ENCODE peak calls at places on chromosomes 1 and 21, in ten cellular contexts. One of them, this sample, is unnamed.

GRCh38 chr21:24076179-24076578 is 1531.1 kb downstream of the MRPL39 start:
- DNase-seq in A549: no peak
- DNase-seq in astrocyte of the spinal cord: peak; percentile 28
- DNase-seq in AG09319: no peak
- DNase-seq in omental fat pad: no peak
- DNase-seq in AG09309: no peak
- DNase-seq in CD8-positive, alpha-beta T cell: no peak
- DNase-seq in fibroblast of mammary gland: no peak
- DNase-seq in endothelial cell: no peak
- DNase-seq in kidney epithelial cell: no peak
- DNase-seq in this sample: no peak

GRCh38 chr1:207619833-207620572 is 24.9 kb upstream of the CR1L start:
- DNase-seq in A549: peak; percentile 55
- DNase-seq in astrocyte of the spinal cord: peak; percentile 34
- DNase-seq in AG09319: no peak
- DNase-seq in omental fat pad: no peak
- DNase-seq in AG09309: peak; percentile 5
- DNase-seq in CD8-positive, alpha-beta T cell: no peak
- DNase-seq in fibroblast of mammary gland: peak; percentile 56
- DNase-seq in endothelial cell: peak; percentile 24
- DNase-seq in kidney epithelial cell: no peak
- DNase-seq in this sample: peak; percentile 43

GRCh38 chr1:31855038-31855845 is 39.4 kb upstream of the SPOCD1 start:
- DNase-seq in A549: peak; percentile 38
- DNase-seq in astrocyte of the spinal cord: peak; percentile 42
- DNase-seq in AG09319: no peak
- DNase-seq in omental fat pad: no peak
- DNase-seq in AG09309: peak; percentile 10
- DNase-seq in CD8-positive, alpha-beta T cell: no peak
- DNase-seq in fibroblast of mammary gland: peak; percentile 51
- DNase-seq in endothelial cell: no peak
- DNase-seq in kidney epithelial cell: no peak
- DNase-seq in this sample: no peak

GRCh38 chr1:161816201-161816600 is 50.1 kb downstream of the ATF6 start:
- DNase-seq in A549: no peak
- DNase-seq in astrocyte of the spinal cord: peak; percentile 59
- DNase-seq in AG09319: no peak
- DNase-seq in omental fat pad: no peak
- DNase-seq in AG09309: peak; percentile 40
- DNase-seq in CD8-positive, alpha-beta T cell: no peak
- DNase-seq in fibroblast of mammary gland: peak; percentile 62
- DNase-seq in endothelial cell: no peak
- DNase-seq in kidney epithelial cell: no peak
- DNase-seq in this sample: no peak

GRCh38 chr1:85121744-85122143 is 73.4 kb upstream of the MCOLN3 start:
- DNase-seq in A549: no peak
- DNase-seq in astrocyte of the spinal cord: no peak
- DNase-seq in AG09319: no peak
- DNase-seq in omental fat pad: no peak
- DNase-seq in AG09309: no peak
- DNase-seq in CD8-positive, alpha-beta T cell: no peak
- DNase-seq in fibroblast of mammary gland: peak; percentile 1
- DNase-seq in endothelial cell: no peak
- DNase-seq in kidney epithelial cell: no peak
- DNase-seq in this sample: no peak

GRCh38 chr1:161192476-161193465 is 6.1 kb downstream of the ADAMTS4 start:
- DNase-seq in A549: peak; percentile 72
- DNase-seq in astrocyte of the spinal cord: peak; percentile 65
- DNase-seq in AG09319: peak; percentile 38
- DNase-seq in omental fat pad: no peak
- DNase-seq in AG09309: no peak
- DNase-seq in CD8-positive, alpha-beta T cell: peak; percentile 80
- DNase-seq in fibroblast of mammary gland: peak; percentile 84
- DNase-seq in endothelial cell: peak; percentile 61
- DNase-seq in kidney epithelial cell: no peak
- DNase-seq in this sample: peak; percentile 83

GRCh38 chr1:905071-905749 is 18.5 kb upstream of the SAMD11 start:
- DNase-seq in A549: no peak
- DNase-seq in astrocyte of the spinal cord: no peak
- DNase-seq in AG09319: no peak
- DNase-seq in omental fat pad: no peak
- DNase-seq in AG09309: no peak
- DNase-seq in CD8-positive, alpha-beta T cell: peak; percentile 55
- DNase-seq in fibroblast of mammary gland: no peak
- DNase-seq in endothelial cell: no peak
- DNase-seq in kidney epithelial cell: no peak
- DNase-seq in this sample: peak; percentile 71

GRCh38 chr1:98441281-98441680 is 220.2 kb upstream of the SNX7 start:
- DNase-seq in A549: no peak
- DNase-seq in astrocyte of the spinal cord: no peak
- DNase-seq in AG09319: no peak
- DNase-seq in omental fat pad: no peak
- DNase-seq in AG09309: no peak
- DNase-seq in CD8-positive, alpha-beta T cell: no peak
- DNase-seq in fibroblast of mammary gland: no peak
- DNase-seq in endothelial cell: no peak
- DNase-seq in kidney epithelial cell: no peak
- DNase-seq in this sample: no peak

GRCh38 chr1:232943679-232944252 is 6.6 kb upstream of the NTPCR start:
- DNase-seq in A549: no peak
- DNase-seq in astrocyte of the spinal cord: no peak
- DNase-seq in AG09319: peak; percentile 60
- DNase-seq in omental fat pad: no peak
- DNase-seq in AG09309: no peak
- DNase-seq in CD8-positive, alpha-beta T cell: no peak
- DNase-seq in fibroblast of mammary gland: peak; percentile 32
- DNase-seq in endothelial cell: no peak
- DNase-seq in kidney epithelial cell: no peak
- DNase-seq in this sample: no peak

GRCh38 chr1:114037952-114038867 is 58.9 kb downstream of the OLFML3 start:
- DNase-seq in A549: no peak
- DNase-seq in astrocyte of the spinal cord: no peak
- DNase-seq in AG09319: no peak
- DNase-seq in omental fat pad: no peak
- DNase-seq in AG09309: no peak
- DNase-seq in CD8-positive, alpha-beta T cell: no peak
- DNase-seq in fibroblast of mammary gland: no peak
- DNase-seq in endothelial cell: no peak
- DNase-seq in kidney epithelial cell: no peak
- DNase-seq in this sample: no peak

GRCh38 chr1:64624446-64624766 is 120.5 kb upstream of the RAVER2 start:
- DNase-seq in A549: no peak
- DNase-seq in astrocyte of the spinal cord: no peak
- DNase-seq in AG09319: peak; percentile 44
- DNase-seq in omental fat pad: no peak
- DNase-seq in AG09309: peak; percentile 17
- DNase-seq in CD8-positive, alpha-beta T cell: no peak
- DNase-seq in fibroblast of mammary gland: peak; percentile 76
- DNase-seq in endothelial cell: no peak
- DNase-seq in kidney epithelial cell: peak; percentile 50
- DNase-seq in this sample: no peak

GRCh38 chr1:223106856-223107255 is 36.2 kb downstream of the TLR5 start:
- DNase-seq in A549: no peak
- DNase-seq in astrocyte of the spinal cord: no peak
- DNase-seq in AG09319: no peak
- DNase-seq in omental fat pad: no peak
- DNase-seq in AG09309: no peak
- DNase-seq in CD8-positive, alpha-beta T cell: no peak
- DNase-seq in fibroblast of mammary gland: peak; percentile 25
- DNase-seq in endothelial cell: no peak
- DNase-seq in kidney epithelial cell: no peak
- DNase-seq in this sample: no peak

GRCh38 chr1:192615055-192615454 is 20.9 kb upstream of the RGS13 start:
- DNase-seq in A549: no peak
- DNase-seq in astrocyte of the spinal cord: no peak
- DNase-seq in AG09319: no peak
- DNase-seq in omental fat pad: no peak
- DNase-seq in AG09309: no peak
- DNase-seq in CD8-positive, alpha-beta T cell: no peak
- DNase-seq in fibroblast of mammary gland: no peak
- DNase-seq in endothelial cell: no peak
- DNase-seq in kidney epithelial cell: no peak
- DNase-seq in this sample: no peak

GRCh38 chr1:192608671-192609070 is 27.3 kb upstream of the RGS13 start:
- DNase-seq in A549: no peak
- DNase-seq in astrocyte of the spinal cord: no peak
- DNase-seq in AG09319: no peak
- DNase-seq in omental fat pad: no peak
- DNase-seq in AG09309: no peak
- DNase-seq in CD8-positive, alpha-beta T cell: no peak
- DNase-seq in fibroblast of mammary gland: no peak
- DNase-seq in endothelial cell: no peak
- DNase-seq in kidney epithelial cell: no peak
- DNase-seq in this sample: no peak

GRCh38 chr1:192607836-192608235 is 28.1 kb upstream of the RGS13 start:
- DNase-seq in A549: no peak
- DNase-seq in astrocyte of the spinal cord: no peak
- DNase-seq in AG09319: no peak
- DNase-seq in omental fat pad: no peak
- DNase-seq in AG09309: no peak
- DNase-seq in CD8-positive, alpha-beta T cell: no peak
- DNase-seq in fibroblast of mammary gland: no peak
- DNase-seq in endothelial cell: no peak
- DNase-seq in kidney epithelial cell: no peak
- DNase-seq in this sample: no peak

GRCh38 chr1:192609110-192610079 is 26.6 kb upstream of the RGS13 start:
- DNase-seq in A549: no peak
- DNase-seq in astrocyte of the spinal cord: no peak
- DNase-seq in AG09319: no peak
- DNase-seq in omental fat pad: no peak
- DNase-seq in AG09309: no peak
- DNase-seq in CD8-positive, alpha-beta T cell: peak; percentile 58
- DNase-seq in fibroblast of mammary gland: no peak
- DNase-seq in endothelial cell: no peak
- DNase-seq in kidney epithelial cell: no peak
- DNase-seq in this sample: peak; percentile 73

DNA sequence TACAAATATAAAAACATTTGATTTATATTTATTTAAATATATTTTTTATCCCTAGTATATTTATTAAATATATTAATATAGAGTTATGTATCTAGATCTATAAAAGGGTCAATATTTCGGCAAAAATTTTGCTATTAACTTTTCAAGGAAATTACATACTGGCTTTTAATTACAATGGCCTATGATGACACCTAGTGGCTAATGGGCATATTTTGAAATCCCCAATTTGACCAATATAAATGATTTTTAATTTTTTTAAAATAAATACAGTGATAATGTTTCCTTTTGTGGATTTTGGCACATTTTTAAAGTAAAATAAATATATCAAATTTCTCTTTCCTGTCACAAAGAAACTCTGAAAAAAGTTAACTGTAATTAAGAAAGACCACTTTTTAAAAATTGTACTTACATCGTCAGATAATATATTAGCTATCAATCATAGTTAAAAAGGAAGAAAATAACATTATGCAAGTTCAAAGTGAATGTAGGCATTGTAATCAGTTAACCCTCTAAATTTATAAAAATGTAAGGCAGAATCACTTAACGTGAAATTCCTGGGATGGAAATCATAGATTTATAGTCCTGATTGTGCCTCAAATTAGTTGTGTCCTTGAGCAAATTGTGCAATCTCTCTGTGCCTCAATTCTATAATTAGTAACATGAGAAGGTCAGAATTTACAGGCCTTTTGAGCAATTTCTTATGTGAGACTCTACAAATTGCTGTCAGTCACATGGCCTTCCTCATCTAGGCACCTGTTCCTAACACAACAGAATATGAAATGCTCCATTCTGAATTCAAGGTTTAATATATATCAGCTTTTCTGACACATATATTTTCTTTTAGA is 25.6 kb upstream of the RGS13 start:
- DNase-seq in A549: peak; percentile 21
- DNase-seq in astrocyte of the spinal cord: peak; percentile 43
- DNase-seq in AG09319: peak; percentile 35
- DNase-seq in omental fat pad: no peak
- DNase-seq in AG09309: no peak
- DNase-seq in CD8-positive, alpha-beta T cell: no peak
- DNase-seq in fibroblast of mammary gland: peak; percentile 55
- DNase-seq in endothelial cell: no peak
- DNase-seq in kidney epithelial cell: no peak
- DNase-seq in this sample: no peak
- TF ChIP-seq CTCF in A549: peak; percentile 74
- TF ChIP-seq CTCF in astrocyte of the spinal cord: peak; percentile 48
- TF ChIP-seq CTCF in AG09319: peak; percentile 45
- TF ChIP-seq CTCF in omental fat pad: no peak
- TF ChIP-seq CTCF in AG09309: peak; percentile 34
- TF ChIP-seq CTCF in CD8-positive, alpha-beta T cell: peak; percentile 78
- TF ChIP-seq CTCF in fibroblast of mammary gland: peak; percentile 53
- TF ChIP-seq CTCF in endothelial cell: peak; percentile 71
- TF ChIP-seq CTCF in kidney epithelial cell: peak; percentile 32
- TF ChIP-seq CTCF in this sample: peak; percentile 48

DNA sequence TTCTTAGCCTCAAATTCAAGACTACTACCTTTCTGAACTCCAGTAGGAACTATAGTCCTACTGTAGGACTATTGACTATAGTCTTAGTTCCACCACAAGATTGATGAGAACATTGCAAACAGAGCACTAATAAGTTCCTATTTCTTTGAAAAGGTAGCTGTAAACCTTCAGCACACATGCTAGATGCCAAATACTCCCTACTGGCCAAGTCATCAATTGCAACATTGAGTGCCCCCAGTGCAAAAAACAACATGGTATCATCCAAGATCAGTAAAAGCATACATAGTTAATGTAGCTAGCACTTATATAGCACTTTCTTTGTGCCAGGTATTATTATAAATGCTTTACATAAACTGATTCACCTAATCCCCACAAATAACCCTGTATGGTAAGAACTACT is 99.8 kb downstream of the MRPL39 start:
- DNase-seq in A549: peak; percentile 2
- DNase-seq in astrocyte of the spinal cord: no peak
- DNase-seq in AG09319: no peak
- DNase-seq in omental fat pad: no peak
- DNase-seq in AG09309: no peak
- DNase-seq in CD8-positive, alpha-beta T cell: no peak
- DNase-seq in fibroblast of mammary gland: peak; percentile 48
- DNase-seq in endothelial cell: no peak
- DNase-seq in kidney epithelial cell: no peak
- DNase-seq in this sample: no peak
- TF ChIP-seq CTCF in A549: no peak
- TF ChIP-seq CTCF in astrocyte of the spinal cord: no peak
- TF ChIP-seq CTCF in AG09319: no peak
- TF ChIP-seq CTCF in omental fat pad: no peak
- TF ChIP-seq CTCF in AG09309: no peak
- TF ChIP-seq CTCF in CD8-positive, alpha-beta T cell: no peak
- TF ChIP-seq CTCF in fibroblast of mammary gland: peak; percentile 19
- TF ChIP-seq CTCF in endothelial cell: no peak
- TF ChIP-seq CTCF in kidney epithelial cell: no peak
- TF ChIP-seq CTCF in this sample: peak; percentile 39

GRCh38 chr1:225517697-225518096 is 89.9 kb upstream of the LBR start:
- DNase-seq in A549: peak; percentile 48
- DNase-seq in astrocyte of the spinal cord: no peak
- DNase-seq in AG09319: no peak
- DNase-seq in omental fat pad: no peak
- DNase-seq in AG09309: no peak
- DNase-seq in CD8-positive, alpha-beta T cell: no peak
- DNase-seq in fibroblast of mammary gland: no peak
- DNase-seq in endothelial cell: no peak
- DNase-seq in kidney epithelial cell: no peak
- DNase-seq in this sample: no peak
- TF ChIP-seq CTCF in A549: no peak
- TF ChIP-seq CTCF in astrocyte of the spinal cord: peak; percentile 8
- TF ChIP-seq CTCF in AG09319: no peak
- TF ChIP-seq CTCF in omental fat pad: no peak
- TF ChIP-seq CTCF in AG09309: no peak
- TF ChIP-seq CTCF in CD8-positive, alpha-beta T cell: no peak
- TF ChIP-seq CTCF in fibroblast of mammary gland: no peak
- TF ChIP-seq CTCF in endothelial cell: no peak
- TF ChIP-seq CTCF in kidney epithelial cell: no peak
- TF ChIP-seq CTCF in this sample: no peak

GRCh38 chr1:217847643-217848042 is 216.5 kb downstream of the SPATA17 start:
- DNase-seq in A549: no peak
- DNase-seq in astrocyte of the spinal cord: no peak
- DNase-seq in AG09319: no peak
- DNase-seq in omental fat pad: no peak
- DNase-seq in AG09309: no peak
- DNase-seq in CD8-positive, alpha-beta T cell: no peak
- DNase-seq in fibroblast of mammary gland: no peak
- DNase-seq in endothelial cell: no peak
- DNase-seq in kidney epithelial cell: no peak
- DNase-seq in this sample: no peak
- TF ChIP-seq CTCF in A549: no peak
- TF ChIP-seq CTCF in astrocyte of the spinal cord: no peak
- TF ChIP-seq CTCF in AG09319: no peak
- TF ChIP-seq CTCF in omental fat pad: no peak
- TF ChIP-seq CTCF in AG09309: no peak
- TF ChIP-seq CTCF in CD8-positive, alpha-beta T cell: no peak
- TF ChIP-seq CTCF in fibroblast of mammary gland: no peak
- TF ChIP-seq CTCF in endothelial cell: no peak
- TF ChIP-seq CTCF in kidney epithelial cell: no peak
- TF ChIP-seq CTCF in this sample: no peak

This sample was measured in GM10248.